ENCODE peak calls at places on chromosomes 3 and 15, in eight cellular contexts. J, I, B, W, E, P, Z and H are unnamed samples.

GRCh38 chr3:126538316-126538715 is 14.4 kb downstream of the CHST13 start:
- DNase-seq in J (no peak), E (no peak), P (no peak), I (no peak), W (no peak), Z (no peak), B (no peak), H (no peak)

GRCh38 chr3:135995766-135996165 is 30.2 kb downstream of the PPP2R3A start:
- DNase-seq in W (no peak), I (no peak), E (no peak), B (no peak), P (no peak), J (no peak), Z (no peak), H (no peak)

GRCh38 chr15:94793641-94794040 is 562.3 kb downstream of the MCTP2 start:
- DNase-seq in E (no peak), P (no peak), B (no peak), Z (no peak), J (peak), W (no peak), I (no peak), H (no peak)

GRCh38 chr3:158718490-158719170 is 13.6 kb downstream of the RARRES1 start:
- DNase-seq in J (peak), W (no peak), Z (no peak), I (no peak), P (peak), B (no peak), E (no peak), H (no peak)

GRCh38 chr3:126952983-126953660 is 29.8 kb upstream of the PLXNA1 start:
- DNase-seq in I (no peak), W (no peak), B (no peak), J (no peak), Z (peak), E (no peak), P (no peak), H (no peak)

GRCh38 chr3:184085389-184085852 is 11.4 kb upstream of the HTR3E start:
- DNase-seq in B (no peak), P (peak), J (peak), E (no peak), W (no peak), Z (no peak), I (no peak), H (no peak)

GRCh38 chr3:137165117-137165806 is 207.5 kb downstream of the IL20RB start:
- DNase-seq in J (peak), W (peak), B (no peak), P (no peak), Z (no peak), E (no peak), I (no peak), H (no peak)

GRCh38 chr3:88321696-88322095 is 171.9 kb downstream of the C3orf38 start:
- DNase-seq in J (peak), I (no peak), Z (no peak), W (no peak), B (no peak), P (no peak), E (no peak), H (no peak)

GRCh38 chr3:111173328-111173900 is 101.8 kb downstream of the NECTIN3 start:
- DNase-seq in E (no peak), I (no peak), P (no peak), B (no peak), W (no peak), J (no peak), Z (no peak), H (no peak)